ENCODE peak calls at places on chromosomes 5 and 9, in five cellular contexts. Z is neural crest cell, L is left ventricle myocardium inferior, R is cardiac fibroblast, T is PC-3. A is an unnamed sample.

GRCh38 chr9:76456202-76456926 is 2.6 kb upstream of the GCNT1 start:
- DNase-seq in T (peak), L (no peak), Z (no peak), R (peak), A (peak)

GRCh38 chr9:128771094-128771721 is 519 bp downstream of the ZER1 start:
- DNase-seq in L (no peak), Z (peak), T (peak), R (no peak), A (peak)

GRCh38 chr9:134497283-134497860 is 144.2 kb upstream of the COL5A1 start:
- DNase-seq in L (no peak), R (peak), Z (no peak), T (peak), A (no peak)

GRCh38 chr9:92774274-92774673 is 9.6 kb upstream of the BICD2 start:
- DNase-seq in L (no peak), T (peak), R (peak), Z (no peak), A (no peak)

GRCh38 chr9:6926436-6926835 is 168.7 kb downstream of the KDM4C start:
- DNase-seq in T (no peak), Z (no peak), L (no peak), R (no peak), A (no peak)

GRCh38 chr5:136030252-136030651 is 1.5 kb downstream of the TGFBI start:
- DNase-seq in R (no peak), Z (no peak), L (no peak), T (no peak), A (no peak)

GRCh38 chr5:174231961-174232487 is 186.5 kb downstream of the NSG2 start:
- DNase-seq in T (no peak), L (no peak), R (no peak), Z (no peak), A (no peak)

GRCh38 chr9:112570731-112571167 is 84.1 kb downstream of the KIAA1958 start:
- DNase-seq in R (no peak), L (no peak), Z (no peak), T (no peak), A (no peak)

GRCh38 chr9:15541862-15542261 is 11.0 kb upstream of the CCDC171 start:
- DNase-seq in Z (no peak), T (no peak), R (no peak), L (no peak), A (no peak)

GRCh38 chr5:57327934-57328333 is 154.1 kb downstream of the GPBP1 start:
- DNase-seq in T (peak), L (no peak), Z (no peak), R (peak), A (no peak)

GRCh38 chr9:137381501-137382443 is 41.2 kb downstream of the EXD3 start:
- DNase-seq in L (no peak), T (no peak), Z (no peak), R (no peak), A (no peak)

GRCh38 chr5:66689522-66690220 is 93.5 kb downstream of the MAST4 start:
- DNase-seq in L (no peak), R (no peak), Z (no peak), T (no peak), A (no peak)

GRCh38 chr9:86943223-86943870 is 4.0 kb downstream of the GAS1 start:
- DNase-seq in T (no peak), L (no peak), R (no peak), Z (no peak), A (no peak)

GRCh38 chr5:136802382-136802781 is 437.0 kb upstream of the TRPC7 start:
- DNase-seq in R (peak), Z (no peak), T (peak), L (no peak), A (peak)

GRCh38 chr9:20322212-20322611 is 300.1 kb downstream of the MLLT3 start:
- DNase-seq in Z (no peak), R (no peak), T (no peak), L (no peak), A (no peak)

GRCh38 chr5:65480306-65480865 is 1.3 kb downstream of the ADAMTS6 start:
- DNase-seq in L (peak), Z (no peak), R (peak), T (peak), A (peak)

GRCh38 chr9:4666042-4666699 is at the start of gene SPATA6L:
- DNase-seq in L (peak), T (peak), Z (peak), R (peak), A (peak)
- TF ChIP-seq CTCF in L (peak), T (peak), Z (no peak), R (no peak), A (no peak)

DNA sequence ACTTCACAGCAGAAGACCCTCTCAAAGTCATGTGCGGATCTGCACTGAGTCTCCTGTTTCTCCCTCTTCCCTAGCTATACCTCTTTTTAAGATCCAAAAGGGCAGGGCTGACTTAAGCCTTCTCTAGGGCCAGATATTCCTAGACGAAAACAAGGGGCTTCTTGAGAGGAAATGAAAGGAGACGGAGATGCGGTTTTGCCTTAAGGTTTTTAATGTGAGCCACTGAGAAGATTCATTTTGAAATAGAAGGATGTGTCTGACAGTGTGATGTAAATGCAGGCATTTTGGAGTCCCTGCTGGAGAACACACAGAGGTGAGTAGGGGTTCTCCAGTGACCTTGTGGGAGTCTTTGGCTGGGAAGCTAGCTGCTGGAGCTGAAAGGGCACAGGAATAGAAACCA is 15.6 kb upstream of the IL12B start:
- DNase-seq in T (no peak), L (no peak), Z (no peak), R (no peak), A (no peak)
- TF ChIP-seq CTCF in T (no peak), L (no peak), Z (no peak), R (no peak), A (no peak)

GRCh38 chr5:77986261-77986660 is 210.1 kb upstream of the TBCA start:
- DNase-seq in Z (no peak), L (no peak), T (no peak), R (no peak), A (no peak)
- TF ChIP-seq CTCF in Z (no peak), L (no peak), T (no peak), R (no peak), A (no peak)

DNA sequence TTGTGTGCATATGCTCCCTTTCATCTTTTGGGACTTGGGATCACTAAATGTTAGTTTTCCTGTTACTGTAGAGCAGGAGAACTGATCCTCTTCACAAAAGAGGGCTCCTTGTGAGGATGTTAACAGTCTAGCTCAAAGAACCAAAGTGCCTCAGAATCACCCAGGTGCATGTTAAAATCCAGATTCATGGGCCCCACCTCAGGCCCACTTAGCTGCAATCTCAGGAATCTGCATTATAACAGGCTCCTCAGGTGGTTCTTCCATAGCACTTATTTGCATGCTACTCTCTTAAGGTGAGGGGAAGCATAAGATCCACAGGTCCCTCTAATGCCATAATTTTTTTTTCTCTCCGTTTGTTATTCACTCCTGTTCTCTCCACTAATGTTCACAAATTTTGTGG is 14.8 kb upstream of the MEF2C start:
- DNase-seq in L (no peak), T (no peak), R (no peak), Z (no peak), A (no peak)
- TF ChIP-seq CTCF in L (no peak), T (no peak), R (no peak), Z (no peak), A (no peak)

GRCh38 chr5:139296198-139296597 is 2.7 kb downstream of the MATR3 start:
- DNase-seq in L (no peak), R (no peak), Z (no peak), T (no peak), A (no peak)

GRCh38 chr5:139293504-139294371 is at the start of gene MATR3:
- DNase-seq in R (peak), T (peak), Z (peak), L (peak), A (peak)

GRCh38 chr5:139293199-139293503 is 389 bp upstream of the MATR3 start:
- DNase-seq in R (no peak), T (no peak), Z (no peak), L (no peak), A (no peak)

GRCh38 chr5:139295692-139296091 is 2.2 kb downstream of the MATR3 start:
- DNase-seq in R (peak), Z (no peak), T (no peak), L (no peak), A (no peak)

GRCh38 chr5:139294372-139295165 is 1.0 kb downstream of the MATR3 start:
- DNase-seq in Z (peak), L (peak), T (peak), R (peak), A (peak)
- TF ChIP-seq CTCF in Z (peak), L (peak), T (peak), R (peak), A (no peak)